ENCODE peak calls at places on chromosomes 12 and 14, in five cellular contexts. F, Y, G, K and V are unnamed samples.

GRCh38 chr12:74646831-74647230 is 109.2 kb downstream of the ATXN7L3B start:
- DNase-seq in G (no peak), Y (peak), K (no peak), F (no peak), V (no peak)

GRCh38 chr12:84348582-84348981 is 564.0 kb downstream of the SLC6A15 start:
- DNase-seq in F (no peak), G (no peak), K (no peak), Y (no peak), V (no peak)

GRCh38 chr12:103676863-103677262 is 89.8 kb downstream of the STAB2 start:
- DNase-seq in F (no peak), K (no peak), Y (no peak), G (no peak), V (no peak)

GRCh38 chr12:109524466-109525278 is 47.2 kb downstream of the UBE3B start:
- DNase-seq in Y (no peak), G (no peak), K (no peak), F (no peak), V (no peak)

GRCh38 chr12:70645494-70646317 is 8.5 kb upstream of the PTPRB start:
- DNase-seq in G (no peak), K (no peak), Y (peak), F (no peak), V (peak)

GRCh38 chr14:55438066-55438683 is 2.2 kb downstream of the TBPL2 start:
- DNase-seq in Y (peak), K (no peak), G (no peak), F (no peak), V (peak)

GRCh38 chr12:76037130-76038105 is 5.8 kb upstream of the PHLDA1 start:
- DNase-seq in F (peak), G (no peak), Y (peak), K (peak), V (peak)

GRCh38 chr12:5166976-5167375 is 123.3 kb downstream of the KCNA5 start:
- DNase-seq in K (no peak), G (no peak), Y (no peak), F (no peak), V (no peak)

GRCh38 chr14:22471545-22472121 is 117.4 kb downstream of the DAD1 start:
- DNase-seq in F (peak), G (peak), K (no peak), Y (peak), V (peak)

GRCh38 chr14:99183716-99184115 is 88.3 kb downstream of the BCL11B start:
- DNase-seq in G (no peak), K (no peak), Y (no peak), F (no peak), V (no peak)

GRCh38 chr12:111259231-111259630 is 109.7 kb downstream of the PHETA1 start:
- DNase-seq in G (no peak), F (no peak), Y (no peak), K (no peak), V (no peak)

GRCh38 chr12:67419810-67420209 is 150.7 kb downstream of the CAND1 start:
- DNase-seq in Y (no peak), F (no peak), G (no peak), K (no peak), V (peak)